ENCODE peak calls at places on chromosomes 12 and 14, in six cellular contexts. I is endothelial cell, S is AG09319, V is Calu3, F is A549, N is nephron progenitor cell. E is an unnamed sample.

GRCh38 chr14:72401632-72402428 is 469.6 kb downstream of the RGS6 start:
- DNase-seq in I (no peak), S (no peak), V (no peak), F (no peak), N (no peak), E (no peak)

GRCh38 chr14:22263961-22264360 is 325.1 kb downstream of the DAD1 start:
- DNase-seq in I (no peak), S (no peak), V (no peak), F (no peak), N (no peak), E (no peak)

GRCh38 chr12:71878208-71878607 is 38.6 kb downstream of the TBC1D15 start:
- DNase-seq in I (no peak), S (no peak), V (no peak), F (no peak), N (no peak), E (no peak)

GRCh38 chr14:102252834-102253801 is 51.8 kb downstream of the MOK start:
- DNase-seq in I (no peak), S (no peak), V (no peak), F (no peak), N (no peak), E (no peak)

GRCh38 chr12:47356129-47356622 is 276.4 kb upstream of the AMIGO2 start:
- DNase-seq in I (no peak), S (no peak), V (no peak), F (no peak), N (no peak), E (no peak)

GRCh38 chr12:18123707-18124106 is 33.7 kb upstream of the RERGL start:
- DNase-seq in I (no peak), S (no peak), V (no peak), F (no peak), N (no peak), E (no peak)

GRCh38 chr12:56256326-56256960 is 1.7 kb downstream of the ANKRD52 start:
- DNase-seq in I (no peak), S (no peak), V (no peak), F (no peak), N (peak), E (no peak)

GRCh38 chr12:9798008-9798619 is 29.2 kb upstream of the KLRF1 start:
- DNase-seq in I (peak), S (no peak), V (peak), F (peak), N (peak), E (no peak)

GRCh38 chr12:19945559-19946485 is 422.5 kb upstream of the PDE3A start:
- DNase-seq in I (no peak), S (no peak), V (no peak), F (peak), N (no peak), E (no peak)

GRCh38 chr14:58899317-58899713 is 261.6 kb downstream of the DACT1 start:
- DNase-seq in I (no peak), S (no peak), V (no peak), F (peak), N (no peak), E (no peak)

GRCh38 chr12:18352312-18352711 is 91.0 kb downstream of the PIK3C2G start:
- DNase-seq in I (no peak), S (no peak), V (no peak), F (no peak), N (no peak), E (no peak)

GRCh38 chr12:71243375-71243774 is 85.6 kb upstream of the TSPAN8 start:
- DNase-seq in I (no peak), S (no peak), V (no peak), F (no peak), N (no peak), E (no peak)

GRCh38 chr12:116385486-116386217 is 108.2 kb upstream of the MED13L start:
- DNase-seq in I (peak), S (no peak), V (no peak), F (peak), N (no peak), E (no peak)

GRCh38 chr14:90344920-90345557 is 13.3 kb upstream of the NRDE2 start:
- DNase-seq in I (no peak), S (no peak), V (no peak), F (no peak), N (no peak), E (no peak)

DNA sequence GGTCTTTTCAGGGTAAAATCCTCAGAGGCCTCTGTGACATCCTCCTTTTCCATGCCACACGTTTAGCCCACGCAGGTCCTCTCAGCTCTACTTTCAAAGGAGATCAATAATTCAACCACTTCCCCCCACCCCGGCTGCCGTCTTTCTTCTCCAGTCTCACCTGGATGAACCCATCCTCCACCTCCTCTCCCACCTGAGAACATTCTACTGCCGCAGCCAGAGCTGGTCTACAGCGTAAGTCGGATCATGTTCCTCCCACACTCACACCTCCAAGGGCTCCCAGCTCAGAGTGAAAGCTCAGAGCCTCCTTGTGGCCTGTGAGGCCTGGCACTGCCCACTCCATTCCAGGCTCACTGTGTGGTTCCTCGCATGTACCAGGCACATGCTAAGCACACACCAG is 246.6 kb downstream of the CHST11 start:
- DNase-seq in I (no peak), S (no peak), V (no peak), F (no peak), N (no peak), E (no peak)
- TF ChIP-seq CTCF in I (no peak), S (no peak), V (no peak), F (no peak), N (no peak), E (no peak)

DNA sequence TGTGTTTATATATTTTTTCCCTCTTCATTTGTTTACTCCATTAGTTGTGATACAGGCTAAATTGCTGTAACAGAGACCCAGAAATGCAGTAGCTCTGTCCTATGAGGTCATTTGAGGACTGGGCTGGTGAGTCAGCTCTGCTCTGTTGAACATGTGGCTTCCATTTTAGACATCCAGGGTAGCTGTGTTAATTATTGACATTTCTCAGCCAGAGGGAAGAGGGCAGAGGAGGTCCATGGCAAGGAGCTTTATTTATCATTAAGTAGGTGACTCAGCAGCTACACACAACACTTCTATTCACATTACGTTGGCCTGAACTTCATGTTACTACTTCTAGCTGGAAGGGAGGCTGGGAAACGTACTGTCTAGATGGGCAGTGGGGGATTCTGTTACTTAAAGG is 85.4 kb downstream of the PTCSC3 start:
- DNase-seq in I (no peak), S (peak), V (peak), F (peak), N (no peak), E (no peak)
- TF ChIP-seq CTCF in I (no peak), S (no peak), V (no peak), F (no peak), N (no peak), E (no peak)

GRCh38 chr12:94078736-94079509 is 69.5 kb upstream of the PLXNC1 start:
- DNase-seq in I (no peak), S (no peak), V (no peak), F (no peak), N (no peak), E (no peak)
- TF ChIP-seq CTCF in I (no peak), S (no peak), V (no peak), F (no peak), N (no peak), E (no peak)

GRCh38 chr12:54824402-54824801 is 29.9 kb upstream of the MUCL1 start:
- DNase-seq in I (no peak), S (no peak), V (no peak), F (no peak), N (no peak), E (no peak)
- TF ChIP-seq CTCF in I (peak), S (no peak), V (peak), F (no peak), N (peak), E (peak)

GRCh38 chr14:67532998-67533753 is at the start of gene PLEKHH1:
- DNase-seq in I (peak), S (peak), V (peak), F (peak), N (peak), E (peak)
- TF ChIP-seq CTCF in I (no peak), S (no peak), V (no peak), F (no peak), N (no peak), E (peak)

GRCh38 chr12:203462-204260 is 10.3 kb downstream of the SLC6A12 start:
- DNase-seq in I (peak), S (no peak), V (no peak), F (peak), N (peak), E (peak)
- TF ChIP-seq CTCF in I (no peak), S (no peak), V (no peak), F (peak), N (peak), E (peak)

GRCh38 chr12:6691473-6691872 is 2.3 kb upstream of the ZNF384 start:
- DNase-seq in I (no peak), S (no peak), V (no peak), F (no peak), N (no peak), E (no peak)

GRCh38 chr12:6685814-6686213 is 3.4 kb downstream of the ZNF384 start:
- DNase-seq in I (no peak), S (no peak), V (no peak), F (no peak), N (no peak), E (no peak)

GRCh38 chr12:6692888-6693287 is 3.7 kb upstream of the ZNF384 start:
- DNase-seq in I (no peak), S (no peak), V (no peak), F (no peak), N (no peak), E (no peak)

GRCh38 chr12:6688543-6688999 is 604 bp downstream of the ZNF384 start:
- DNase-seq in I (peak), S (no peak), V (peak), F (no peak), N (no peak), E (no peak)

DNA sequence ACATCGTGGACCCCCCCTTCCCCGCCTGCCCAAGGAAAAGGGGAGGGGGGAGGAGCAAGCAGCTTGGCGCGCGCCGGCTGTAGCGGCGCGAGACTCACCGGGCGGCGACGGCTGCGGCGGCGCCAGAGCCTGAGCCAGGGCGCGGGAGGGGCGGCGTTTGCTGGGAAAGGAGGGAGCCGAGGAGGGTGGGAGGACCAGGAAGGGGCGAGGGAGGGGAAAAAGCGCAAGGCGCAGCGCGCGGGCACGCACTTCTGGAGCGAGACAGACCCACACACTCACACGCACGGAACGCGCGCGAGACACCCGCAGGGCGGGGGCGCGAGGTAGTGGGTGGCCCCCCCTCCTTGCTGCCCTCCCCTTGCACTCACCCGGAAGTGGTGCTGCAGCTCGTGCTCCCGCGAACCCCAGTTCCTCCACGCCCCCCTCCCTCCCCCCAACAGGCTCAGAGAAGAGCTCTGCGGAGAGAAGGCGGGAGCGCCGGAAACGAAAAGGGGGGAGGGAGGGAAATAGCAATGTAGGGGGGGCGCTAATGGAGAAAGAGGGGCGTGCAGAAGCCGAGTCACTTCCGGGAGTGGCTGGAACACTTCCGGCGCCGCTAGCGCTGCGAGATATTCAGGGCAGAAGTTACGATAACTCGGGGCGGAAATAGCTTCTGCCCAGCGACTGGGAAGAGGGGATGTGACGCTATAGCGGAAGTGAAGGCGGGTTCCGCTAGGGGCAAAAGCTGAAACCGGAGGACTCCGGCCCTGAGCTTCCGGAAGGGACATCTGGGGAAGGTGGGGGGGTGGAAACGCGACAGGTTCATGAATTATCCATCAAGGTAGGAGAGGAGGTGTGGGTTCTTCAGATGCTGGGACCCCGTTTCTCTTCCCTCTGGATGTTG is at the start of gene ZNF384:
- DNase-seq in I (peak), S (peak), V (peak), F (peak), N (peak), E (peak)
- TF ChIP-seq CTCF in I (no peak), S (peak), V (no peak), F (no peak), N (no peak), E (peak)

DNA sequence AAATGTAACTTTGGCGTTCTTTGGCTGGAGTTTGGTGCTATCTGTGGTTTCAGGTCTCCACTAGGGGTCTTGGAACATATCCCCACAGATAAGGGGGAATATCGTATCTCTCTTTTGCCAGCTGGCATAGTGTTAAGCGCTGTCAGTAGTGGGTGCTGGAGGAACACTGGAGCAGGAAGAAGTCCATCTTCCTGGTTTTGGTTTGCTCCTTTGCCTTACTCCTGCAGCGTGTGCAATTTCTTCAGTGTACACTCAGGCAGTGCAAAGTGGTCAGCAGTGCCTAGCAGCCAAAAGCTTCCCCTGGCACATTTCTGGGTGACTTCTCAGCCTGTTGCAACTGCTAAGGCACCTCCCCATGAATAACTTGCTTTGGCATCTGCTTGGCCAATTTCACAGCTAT is 11.7 kb upstream of the RIPK3 start:
- DNase-seq in I (no peak), S (no peak), V (no peak), F (no peak), N (no peak), E (no peak)
- TF ChIP-seq CTCF in I (no peak), S (peak), V (no peak), F (no peak), N (no peak), E (no peak)

DNA sequence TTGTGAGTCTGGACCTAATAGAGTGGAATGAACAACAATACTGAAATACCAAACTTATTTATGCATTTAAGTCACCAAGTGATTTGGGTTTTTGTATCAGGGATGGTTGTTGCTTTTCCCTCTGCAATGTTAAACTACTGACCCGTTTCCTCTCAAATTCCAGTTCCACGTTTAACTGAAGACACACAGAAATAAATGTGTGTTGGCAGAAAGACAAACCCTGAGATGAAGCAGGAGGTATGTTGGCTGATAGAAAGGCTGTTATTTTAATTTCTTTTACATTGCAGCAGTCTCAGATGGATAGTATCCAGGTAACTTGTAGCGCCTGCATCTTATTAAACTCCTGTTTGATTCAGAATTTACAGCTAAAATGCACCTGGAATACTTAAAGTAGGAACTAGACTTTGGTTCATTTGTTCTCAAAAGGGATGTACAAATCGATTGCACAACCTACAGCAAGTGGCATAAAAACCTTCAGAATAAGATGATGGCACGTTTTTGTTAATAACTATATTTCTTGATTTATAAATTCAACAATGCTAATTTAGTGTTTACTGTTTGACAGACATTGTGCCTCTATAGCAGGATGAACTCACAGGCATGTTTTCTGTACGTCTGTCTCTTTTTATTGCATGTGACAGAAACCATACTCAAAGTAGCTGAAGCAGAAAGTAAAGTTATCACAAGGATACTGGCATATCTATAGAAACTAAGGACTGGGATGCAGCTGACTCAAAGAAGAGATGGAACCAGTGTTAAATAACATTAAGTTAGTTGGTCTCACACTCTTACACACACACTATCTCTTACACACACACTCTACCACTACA is 405.7 kb downstream of the ZFP36L1 start:
- DNase-seq in I (no peak), S (no peak), V (no peak), F (no peak), N (no peak), E (no peak)
- TF ChIP-seq CTCF in I (no peak), S (no peak), V (no peak), F (no peak), N (no peak), E (no peak)

GRCh38 chr12:40336573-40337199 is 111.9 kb downstream of the LRRK2 start:
- DNase-seq in I (no peak), S (no peak), V (peak), F (peak), N (no peak), E (no peak)
- TF ChIP-seq CTCF in I (peak), S (peak), V (peak), F (peak), N (peak), E (peak)

E was measured in neural crest cell.